ENCODE peak calls at places on chromosome 10, in four cellular contexts. One of them, this sample, is unnamed.

GRCh38 chr10:81479316-81479715 is 395.7 kb upstream of the NRG3 start:
- DNase-seq in GM12878: no peak
- DNase-seq in HCT116: no peak
- DNase-seq in SK-N-SH: no peak
- DNase-seq in this sample: no peak

GRCh38 chr10:11720260-11720741 is 21.9 kb upstream of the ECHDC3 start:
- DNase-seq in HCT116: no peak
- DNase-seq in GM12878: no peak
- DNase-seq in SK-N-SH: no peak
- DNase-seq in this sample: no peak

GRCh38 chr10:44020322-44021111 is 364.4 kb downstream of the CXCL12 start:
- DNase-seq in GM12878: peak; percentile 42
- DNase-seq in SK-N-SH: no peak
- DNase-seq in HCT116: no peak
- DNase-seq in this sample: no peak

GRCh38 chr10:60252688-60253087 is 137.0 kb downstream of the ANK3 start:
- DNase-seq in HCT116: no peak
- DNase-seq in SK-N-SH: no peak
- DNase-seq in GM12878: no peak
- DNase-seq in this sample: no peak

GRCh38 chr10:77974396-77975074 is 48.0 kb upstream of the DLG5 start:
- DNase-seq in SK-N-SH: peak; percentile 33
- DNase-seq in HCT116: peak; percentile 57
- DNase-seq in GM12878: no peak
- DNase-seq in this sample: no peak

GRCh38 chr10:114057845-114058244 is 14.2 kb downstream of the ADRB1 start:
- DNase-seq in SK-N-SH: no peak
- DNase-seq in GM12878: no peak
- DNase-seq in HCT116: no peak
- DNase-seq in this sample: no peak

GRCh38 chr10:69577268-69578232 is 4.3 kb upstream of the NEUROG3 start:
- DNase-seq in HCT116: no peak
- DNase-seq in SK-N-SH: peak; percentile 52
- DNase-seq in GM12878: no peak
- DNase-seq in this sample: no peak

GRCh38 chr10:102009801-102010425 is 46.1 kb downstream of the ARMH3 start:
- DNase-seq in SK-N-SH: peak; percentile 74
- DNase-seq in GM12878: peak; percentile 62
- DNase-seq in HCT116: peak; percentile 88
- DNase-seq in this sample: peak; percentile 73

GRCh38 chr10:128324058-128324457 is 197.8 kb upstream of the MKI67 start:
- DNase-seq in HCT116: no peak
- DNase-seq in GM12878: no peak
- DNase-seq in SK-N-SH: no peak
- DNase-seq in this sample: no peak

GRCh38 chr10:104806791-104807190 is 165.7 kb downstream of the SORCS3 start:
- DNase-seq in HCT116: no peak
- DNase-seq in GM12878: no peak
- DNase-seq in SK-N-SH: no peak
- DNase-seq in this sample: no peak

GRCh38 chr10:48670978-48671913 is 13.4 kb upstream of the WDFY4 start:
- DNase-seq in GM12878: no peak
- DNase-seq in SK-N-SH: no peak
- DNase-seq in HCT116: no peak
- DNase-seq in this sample: no peak

GRCh38 chr10:76779163-76779820 is 858.3 kb downstream of the KCNMA1 start:
- DNase-seq in GM12878: no peak
- DNase-seq in SK-N-SH: no peak
- DNase-seq in HCT116: no peak
- DNase-seq in this sample: peak; percentile 39

GRCh38 chr10:125048101-125048864 is 106.4 kb downstream of the ZRANB1 start:
- DNase-seq in SK-N-SH: peak; percentile 88
- DNase-seq in GM12878: no peak
- DNase-seq in HCT116: peak; percentile 88
- DNase-seq in this sample: peak; percentile 51

GRCh38 chr10:92640110-92640509 is 47.2 kb downstream of the KIF11 start:
- DNase-seq in GM12878: no peak
- DNase-seq in HCT116: peak; percentile 8
- DNase-seq in SK-N-SH: no peak
- DNase-seq in this sample: no peak

GRCh38 chr10:80871083-80871482 is 333.4 kb downstream of the SH2D4B start:
- DNase-seq in HCT116: no peak
- DNase-seq in GM12878: peak; percentile 15
- DNase-seq in SK-N-SH: no peak
- DNase-seq in this sample: no peak

GRCh38 chr10:90621577-90621976 is 236.3 kb downstream of the HTR7 start:
- DNase-seq in SK-N-SH: no peak
- DNase-seq in HCT116: no peak
- DNase-seq in GM12878: no peak
- DNase-seq in this sample: peak; percentile 23

GRCh38 chr10:97633921-97634320 is 621 bp upstream of the MORN4 start:
- DNase-seq in GM12878: no peak
- DNase-seq in SK-N-SH: no peak
- DNase-seq in HCT116: peak; percentile 19
- DNase-seq in this sample: no peak

GRCh38 chr10:117126034-117126433 is 12.0 kb downstream of the VAX1 start:
- DNase-seq in GM12878: no peak
- DNase-seq in SK-N-SH: no peak
- DNase-seq in HCT116: no peak
- DNase-seq in this sample: no peak

GRCh38 chr10:126459878-126460481 is 71.7 kb upstream of the ADAM12 start:
- DNase-seq in SK-N-SH: no peak
- DNase-seq in HCT116: peak; percentile 72
- DNase-seq in GM12878: no peak
- DNase-seq in this sample: no peak

GRCh38 chr10:24826022-24826421 is 102.3 kb upstream of the ARHGAP21 start:
- DNase-seq in GM12878: no peak
- DNase-seq in HCT116: no peak
- DNase-seq in SK-N-SH: no peak
- DNase-seq in this sample: no peak

GRCh38 chr10:119341236-119342016 is 134.1 kb downstream of the GRK5 start:
- DNase-seq in SK-N-SH: no peak
- DNase-seq in GM12878: no peak
- DNase-seq in HCT116: no peak
- DNase-seq in this sample: no peak

GRCh38 chr10:129531969-129532660 is 65.1 kb downstream of the MGMT start:
- DNase-seq in SK-N-SH: no peak
- DNase-seq in GM12878: no peak
- DNase-seq in HCT116: no peak
- DNase-seq in this sample: no peak

GRCh38 chr10:104080762-104081161 is 4.9 kb downstream of the COL17A1 start:
- DNase-seq in HCT116: peak; percentile 59
- DNase-seq in SK-N-SH: peak; percentile 35
- DNase-seq in GM12878: no peak
- DNase-seq in this sample: no peak

GRCh38 chr10:74677951-74678350 is 148.4 kb upstream of the KAT6B start:
- DNase-seq in GM12878: peak; percentile 74
- DNase-seq in HCT116: no peak
- DNase-seq in SK-N-SH: no peak
- DNase-seq in this sample: no peak

GRCh38 chr10:74683621-74684114 is 142.7 kb upstream of the KAT6B start:
- DNase-seq in SK-N-SH: no peak
- DNase-seq in HCT116: no peak
- DNase-seq in GM12878: no peak
- DNase-seq in this sample: peak; percentile 72

GRCh38 chr10:74681917-74682627 is 144.3 kb upstream of the KAT6B start:
- DNase-seq in HCT116: no peak
- DNase-seq in GM12878: no peak
- DNase-seq in SK-N-SH: no peak
- DNase-seq in this sample: no peak

GRCh38 chr10:74684462-74684861 is 141.9 kb upstream of the KAT6B start:
- DNase-seq in GM12878: no peak
- DNase-seq in SK-N-SH: no peak
- DNase-seq in HCT116: no peak
- DNase-seq in this sample: no peak

DNA sequence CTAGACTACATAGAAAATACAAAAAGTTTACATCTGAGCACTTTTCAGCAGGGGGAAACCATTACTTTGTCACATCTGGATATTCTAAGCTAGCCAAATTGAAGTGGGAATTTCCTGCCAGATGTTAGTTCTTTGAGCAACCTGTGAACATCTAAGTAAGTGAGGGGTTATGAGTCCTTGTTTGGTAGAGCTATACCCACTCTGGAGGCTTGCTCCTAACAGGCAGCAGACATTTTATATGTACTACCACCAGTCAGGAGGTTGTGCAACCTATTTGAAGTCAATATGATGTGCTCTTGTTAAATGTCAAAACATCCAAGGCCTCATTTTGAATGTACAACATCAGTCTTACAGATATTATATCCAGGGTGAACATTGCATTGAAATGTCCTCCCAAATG is 143.3 kb upstream of the KAT6B start:
- DNase-seq in GM12878: no peak
- DNase-seq in SK-N-SH: no peak
- DNase-seq in HCT116: no peak
- DNase-seq in this sample: no peak
- TF ChIP-seq JUND in GM12878: no peak
- TF ChIP-seq JUND in SK-N-SH: no peak
- TF ChIP-seq JUND in HCT116: no peak
- TF ChIP-seq JUND in this sample: no peak

DNA sequence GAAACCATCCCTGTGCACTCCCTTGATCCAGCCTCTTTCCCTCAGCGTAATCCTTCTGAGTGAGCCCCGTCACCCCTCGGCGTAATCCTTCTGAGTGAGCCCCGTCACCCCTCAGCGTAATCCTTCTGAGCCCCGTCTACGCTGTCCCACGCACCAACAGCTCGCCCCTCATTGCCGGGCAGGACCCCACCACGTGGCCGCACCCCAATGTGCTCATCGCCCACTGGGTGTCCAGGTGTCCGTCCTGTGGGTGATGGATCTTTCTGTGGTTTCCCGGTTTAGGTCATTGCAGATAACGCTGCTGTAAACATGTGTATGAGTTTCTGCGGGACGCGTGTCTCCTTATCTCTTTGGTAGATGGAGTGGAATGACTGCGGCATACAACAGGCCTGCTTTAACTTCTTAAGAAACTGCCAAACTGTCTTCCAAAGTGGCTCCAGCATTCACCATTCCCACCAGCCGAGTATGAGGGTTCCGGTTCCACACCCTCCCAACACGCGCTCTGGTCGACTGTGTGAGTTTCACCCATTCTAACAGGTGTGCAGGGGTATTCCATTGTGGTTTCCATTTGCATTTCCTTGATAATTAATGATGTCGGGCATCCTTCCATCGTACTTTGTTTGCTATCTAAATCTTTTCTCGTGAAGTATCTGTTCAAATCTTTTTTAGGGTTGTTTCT is 42.1 kb upstream of the NKX6-2 start:
- DNase-seq in HCT116: no peak
- DNase-seq in SK-N-SH: no peak
- DNase-seq in GM12878: no peak
- DNase-seq in this sample: no peak
- TF ChIP-seq JUND in HCT116: no peak
- TF ChIP-seq JUND in SK-N-SH: no peak
- TF ChIP-seq JUND in GM12878: no peak
- TF ChIP-seq JUND in this sample: no peak

DNA sequence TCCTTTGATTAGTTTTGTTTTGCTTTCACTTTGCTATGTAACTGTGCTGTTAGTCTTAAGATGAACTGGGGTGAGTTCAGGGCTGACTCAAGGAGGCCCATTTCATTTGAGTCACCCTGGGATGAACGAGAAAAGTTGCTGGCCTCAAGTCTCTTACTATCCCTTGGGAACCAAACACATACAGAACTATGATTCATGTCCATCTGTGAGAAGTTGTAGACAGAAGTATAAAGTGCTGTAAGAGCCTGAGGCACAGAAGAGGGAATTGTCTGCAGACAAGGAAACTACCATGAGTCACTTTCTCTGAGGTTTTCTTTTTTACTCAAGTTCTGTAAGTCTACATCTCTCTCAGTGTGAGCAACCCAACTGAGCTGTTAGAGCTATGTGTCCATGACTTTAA is 179.8 kb upstream of the CSTF2T start:
- DNase-seq in HCT116: no peak
- DNase-seq in SK-N-SH: no peak
- DNase-seq in GM12878: peak; percentile 52
- DNase-seq in this sample: peak; percentile 26
- TF ChIP-seq JUND in HCT116: no peak
- TF ChIP-seq JUND in SK-N-SH: peak; percentile 43
- TF ChIP-seq JUND in GM12878: no peak
- TF ChIP-seq JUND in this sample: no peak

GRCh38 chr10:22103701-22104100 is 100.2 kb upstream of the DNAJC1 start:
- DNase-seq in GM12878: no peak
- DNase-seq in SK-N-SH: peak; percentile 10
- DNase-seq in HCT116: peak; percentile 8
- DNase-seq in this sample: peak; percentile 23
- TF ChIP-seq JUND in GM12878: no peak
- TF ChIP-seq JUND in SK-N-SH: no peak
- TF ChIP-seq JUND in HCT116: no peak
- TF ChIP-seq JUND in this sample: no peak

DNA sequence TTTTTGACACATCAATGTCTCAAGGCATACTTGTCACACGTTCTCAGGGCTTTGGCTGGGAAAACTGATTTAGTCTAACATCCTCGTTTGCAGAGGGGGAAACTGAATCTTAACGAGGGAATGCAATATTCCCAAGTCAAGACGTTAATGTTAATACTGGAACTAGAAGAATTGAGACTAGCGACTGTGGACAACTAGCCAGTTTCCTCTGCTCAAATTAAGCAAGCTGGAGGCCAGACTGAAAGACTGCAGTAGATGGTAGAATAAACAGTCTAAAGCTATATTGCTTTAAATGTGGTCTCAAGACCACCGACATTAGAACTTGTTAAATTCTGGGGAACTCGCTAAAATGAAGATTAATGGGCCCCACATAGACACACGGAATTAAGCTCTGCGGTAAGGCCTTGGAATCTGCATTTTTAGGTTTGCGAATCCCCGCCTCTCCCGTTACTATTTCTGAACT is 643 bp upstream of the TFAM start:
- DNase-seq in GM12878: no peak
- DNase-seq in SK-N-SH: no peak
- DNase-seq in HCT116: no peak
- DNase-seq in this sample: no peak
- TF ChIP-seq JUND in GM12878: no peak
- TF ChIP-seq JUND in SK-N-SH: no peak
- TF ChIP-seq JUND in HCT116: no peak
- TF ChIP-seq JUND in this sample: no peak

DNA sequence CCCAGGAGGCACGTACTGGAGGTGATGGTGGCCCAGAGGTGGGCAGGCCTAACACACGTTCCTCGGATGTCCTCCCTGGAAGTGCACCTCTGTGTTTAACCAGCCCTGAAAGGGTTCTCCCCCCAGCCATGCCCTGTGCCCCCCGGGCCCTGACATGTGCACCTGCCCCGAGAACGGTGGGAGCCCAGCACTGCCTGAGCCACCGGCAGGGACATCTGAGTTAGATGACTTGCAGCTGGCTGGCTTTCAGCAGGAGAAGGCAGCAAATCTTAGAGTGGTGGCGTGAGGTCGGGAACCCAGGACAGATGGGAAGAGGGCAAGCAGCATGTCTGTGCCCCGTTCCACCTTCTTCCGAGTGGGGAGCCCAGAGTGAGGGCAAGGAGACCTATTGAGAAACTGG is 291.8 kb downstream of the TCERG1L start:
- DNase-seq in SK-N-SH: no peak
- DNase-seq in HCT116: no peak
- DNase-seq in GM12878: no peak
- DNase-seq in this sample: no peak
- TF ChIP-seq JUND in SK-N-SH: no peak
- TF ChIP-seq JUND in HCT116: no peak
- TF ChIP-seq JUND in GM12878: no peak
- TF ChIP-seq JUND in this sample: no peak